ENCODE peak calls at places on chromosomes 6 and 20, in four cellular contexts. One of them, this sample, is unnamed.

GRCh38 chr6:160767019-160767646 is 65.1 kb downstream of the PLG start:
- DNase-seq in GM04503: no peak
- DNase-seq in nephron progenitor cell: peak; percentile 86
- DNase-seq in lower leg skin: peak; percentile 20
- DNase-seq in this sample: peak; percentile 67

GRCh38 chr20:47317127-47317895 is 39.2 kb downstream of the ZMYND8 start:
- DNase-seq in GM04503: peak; percentile 93
- DNase-seq in nephron progenitor cell: peak; percentile 13
- DNase-seq in lower leg skin: peak; percentile 91
- DNase-seq in this sample: peak; percentile 68

GRCh38 chr6:106110167-106110826 is 24.2 kb downstream of the PRDM1 start:
- DNase-seq in GM04503: no peak
- DNase-seq in nephron progenitor cell: no peak
- DNase-seq in lower leg skin: no peak
- DNase-seq in this sample: no peak

GRCh38 chr6:135182120-135182992 is 1.2 kb downstream of the MYB start:
- DNase-seq in GM04503: no peak
- DNase-seq in nephron progenitor cell: peak; percentile 47
- DNase-seq in lower leg skin: no peak
- DNase-seq in this sample: no peak

GRCh38 chr6:112180095-112180820 is 74.1 kb downstream of the LAMA4 start:
- DNase-seq in GM04503: no peak
- DNase-seq in nephron progenitor cell: peak; percentile 50
- DNase-seq in lower leg skin: peak; percentile 34
- DNase-seq in this sample: no peak

GRCh38 chr6:116205318-116205717 is 48.6 kb downstream of the TSPYL4 start:
- DNase-seq in GM04503: no peak
- DNase-seq in nephron progenitor cell: no peak
- DNase-seq in lower leg skin: no peak
- DNase-seq in this sample: no peak

GRCh38 chr6:24078200-24078599 is 47.8 kb upstream of the NRSN1 start:
- DNase-seq in GM04503: no peak
- DNase-seq in nephron progenitor cell: no peak
- DNase-seq in lower leg skin: no peak
- DNase-seq in this sample: no peak

GRCh38 chr6:170429457-170429856 is 122.9 kb downstream of the FAM120B start:
- DNase-seq in GM04503: no peak
- DNase-seq in nephron progenitor cell: no peak
- DNase-seq in lower leg skin: no peak
- DNase-seq in this sample: peak; percentile 7

GRCh38 chr6:118632359-118632758 is 19.0 kb downstream of the CEP85L start:
- DNase-seq in GM04503: no peak
- DNase-seq in nephron progenitor cell: no peak
- DNase-seq in lower leg skin: no peak
- DNase-seq in this sample: no peak

GRCh38 chr6:20629509-20629908 is 95.3 kb downstream of the CDKAL1 start:
- DNase-seq in GM04503: no peak
- DNase-seq in nephron progenitor cell: no peak
- DNase-seq in lower leg skin: no peak
- DNase-seq in this sample: no peak

GRCh38 chr6:115814907-115815306 is 245.8 kb downstream of the FRK start:
- DNase-seq in GM04503: no peak
- DNase-seq in nephron progenitor cell: no peak
- DNase-seq in lower leg skin: no peak
- DNase-seq in this sample: no peak

GRCh38 chr6:34465551-34466241 is at the start of gene PACSIN1:
- DNase-seq in GM04503: no peak
- DNase-seq in nephron progenitor cell: peak; percentile 62
- DNase-seq in lower leg skin: no peak
- DNase-seq in this sample: no peak

GRCh38 chr6:43420012-43420411 is 7.3 kb upstream of the ABCC10 start:
- DNase-seq in GM04503: no peak
- DNase-seq in nephron progenitor cell: no peak
- DNase-seq in lower leg skin: no peak
- DNase-seq in this sample: no peak

GRCh38 chr6:150366118-150366778 is 2.6 kb upstream of the IYD start:
- DNase-seq in GM04503: no peak
- DNase-seq in nephron progenitor cell: no peak
- DNase-seq in lower leg skin: no peak
- DNase-seq in this sample: no peak